ENCODE peak calls at places on chromosomes 5 and 9, in five cellular contexts. L is neural crest cell; H is stimulated activated CD4-positive, alpha-beta T cell treated with anti-CD3 and anti-CD28 coated beads, Interleukin-1b, Interleukin-23, amount 100 ng/mL, for 4 hours; G is Caki2; U is NCI-H2081. J is an unnamed sample.

GRCh38 chr9:72149231-72149975 is at the start of gene GDA:
- DNase-seq in H (no peak), U (peak; percentile 11), G (peak; percentile 81), L (no peak), J (no peak)

GRCh38 chr9:89195149-89195797 is 16.7 kb upstream of the SHC3 start:
- DNase-seq in H (no peak), L (no peak), U (no peak), G (no peak), J (no peak)

GRCh38 chr5:10902145-10902544 is 141.1 kb upstream of the DAP start:
- DNase-seq in H (no peak), G (peak; percentile 18), U (no peak), L (no peak), J (no peak)

GRCh38 chr5:140103154-140103553 is 10.8 kb upstream of the PURA start:
- DNase-seq in G (no peak), U (no peak), H (no peak), L (no peak), J (no peak)

GRCh38 chr9:90046317-90046861 is 441.6 kb downstream of the GADD45G start:
- DNase-seq in G (no peak), U (no peak), H (no peak), L (no peak), J (no peak)

GRCh38 chr9:103757062-103757461 is 337.0 kb upstream of the SMC2 start:
- DNase-seq in U (no peak), L (no peak), H (no peak), G (no peak), J (no peak)

GRCh38 chr5:148910686-148911361 is 84.4 kb downstream of the ADRB2 start:
- DNase-seq in L (no peak), G (peak; percentile 46), H (no peak), U (no peak), J (no peak)

GRCh38 chr9:13500034-13500433 is 220.5 kb upstream of the MPDZ start:
- DNase-seq in L (no peak), H (no peak), G (no peak), U (no peak), J (no peak)

GRCh38 chr5:158514353-158514960 is 585.3 kb downstream of the EBF1 start:
- DNase-seq in U (no peak), H (no peak), G (no peak), L (no peak), J (no peak)

GRCh38 chr5:34538026-34538672 is 118.0 kb upstream of the RAI14 start:
- DNase-seq in G (no peak), L (no peak), U (no peak), H (no peak), J (no peak)

GRCh38 chr9:81609782-81610738 is 79.3 kb downstream of the TLE1 start:
- DNase-seq in L (no peak), G (peak; percentile 72), U (no peak), H (no peak), J (no peak)

GRCh38 chr9:38087934-38088925 is 19.2 kb upstream of the SHB start:
- DNase-seq in U (peak; percentile 52), H (peak; percentile 67), G (peak; percentile 34), L (peak; percentile 88), J (no peak)

GRCh38 chr9:97176206-97176605 is 131.3 kb upstream of the CCDC180 start:
- DNase-seq in L (no peak), H (no peak), U (peak; percentile 30), G (no peak), J (peak; percentile 12)

GRCh38 chr5:138639326-138639725 is 64.1 kb upstream of the HSPA9 start:
- DNase-seq in H (no peak), U (peak; percentile 23), L (no peak), G (no peak), J (peak; percentile 68)

GRCh38 chr5:168153263-168153930 is 138.0 kb upstream of the WWC1 start:
- DNase-seq in G (no peak), L (no peak), U (no peak), H (no peak), J (no peak)

GRCh38 chr5:88081877-88082276 is 186.8 kb downstream of the TMEM161B start:
- DNase-seq in H (no peak), L (no peak), G (no peak), U (no peak), J (no peak)

GRCh38 chr5:178544166-178544834 is 45.9 kb downstream of the COL23A1 start:
- DNase-seq in L (no peak), U (no peak), G (no peak), H (no peak), J (no peak)

GRCh38 chr5:43711496-43711895 is 108.5 kb downstream of the NNT start:
- DNase-seq in L (no peak), H (no peak), G (peak; percentile 29), U (no peak), J (no peak)

GRCh38 chr5:157198277-157199058 is 17.8 kb downstream of the ITK start:
- DNase-seq in U (no peak), L (no peak), H (no peak), G (no peak), J (no peak)

GRCh38 chr5:10792336-10792735 is 31.3 kb upstream of the DAP start:
- DNase-seq in U (peak; percentile 32), H (no peak), L (no peak), G (no peak), J (no peak)

GRCh38 chr5:159047081-159047480 is 52.6 kb downstream of the EBF1 start:
- DNase-seq in H (no peak), G (no peak), U (no peak), L (no peak), J (no peak)

GRCh38 chr5:32713396-32714381 is 2.6 kb downstream of the NPR3 start:
- DNase-seq in L (peak; percentile 22), G (no peak), U (no peak), H (no peak), J (no peak)

GRCh38 chr5:94893404-94894145 is 275.1 kb downstream of the SLF1 start:
- DNase-seq in G (no peak), H (no peak), U (peak; percentile 51), L (no peak), J (no peak)

GRCh38 chr9:752681-753200 is 88.8 kb upstream of the DMRT1 start:
- DNase-seq in L (no peak), U (no peak), H (no peak), G (no peak), J (no peak)

GRCh38 chr5:38465045-38465444 is 91.4 kb downstream of the LIFR start:
- DNase-seq in L (no peak), U (no peak), G (no peak), H (no peak), J (no peak)

GRCh38 chr5:173420108-173420507 is 91.9 kb upstream of the STC2 start:
- DNase-seq in G (no peak), H (no peak), L (no peak), U (no peak), J (peak; percentile 80)

GRCh38 chr5:54624671-54625583 is 107.4 kb downstream of the SNX18 start:
- DNase-seq in H (no peak), U (no peak), L (no peak), G (no peak), J (no peak)

GRCh38 chr9:71361357-71361756 is 239.9 kb upstream of the TRPM3 start:
- DNase-seq in L (no peak), G (no peak), H (no peak), U (no peak), J (no peak)

GRCh38 chr5:121913397-121913796 is 48.4 kb upstream of the SRFBP1 start:
- DNase-seq in H (no peak), G (no peak), U (peak; percentile 81), L (no peak), J (no peak)

GRCh38 chr9:123073441-123073840 is 40.0 kb downstream of the GPR21 start:
- DNase-seq in L (no peak), H (no peak), G (no peak), U (no peak), J (no peak)

GRCh38 chr5:160199410-160199911 is 29.8 kb upstream of the FABP6 start:
- DNase-seq in U (peak; percentile 55), H (peak; percentile 73), G (peak; percentile 68), L (peak; percentile 89), J (peak; percentile 18)

GRCh38 chr5:41707853-41708603 is 162.2 kb downstream of the OXCT1 start:
- DNase-seq in G (peak; percentile 21), U (peak; percentile 54), H (no peak), L (no peak), J (no peak)

GRCh38 chr5:856531-857425 is 6.0 kb upstream of the ZDHHC11 start:
- DNase-seq in G (no peak), L (no peak), H (no peak), U (no peak), J (no peak)

GRCh38 chr9:125511780-125512179 is 195.2 kb downstream of the MAPKAP1 start:
- DNase-seq in H (no peak), U (no peak), L (no peak), G (no peak), J (no peak)

GRCh38 chr9:88005146-88005750 is 30.9 kb upstream of the CDK20 start:
- DNase-seq in U (no peak), G (no peak), L (no peak), H (no peak), J (no peak)

GRCh38 chr9:87537625-87538024 is 40.0 kb downstream of the DAPK1 start:
- DNase-seq in L (no peak), G (no peak), H (no peak), U (no peak), J (no peak)

GRCh38 chr5:39021413-39021812 is 52.8 kb downstream of the RICTOR start:
- DNase-seq in U (no peak), L (no peak), G (no peak), H (no peak), J (no peak)

GRCh38 chr9:80146466-80146865 is 574.7 kb downstream of the TLE4 start:
- DNase-seq in G (no peak), U (no peak), L (no peak), H (no peak), J (no peak)

J was measured in NCI-H2029.